ENCODE peak calls at places on chromosomes 12 and 14, in ten cellular contexts. P is H54, Y is esophagus muscularis mucosa, J is A549, D is right lobe of liver, T is suprapubic skin, W is gastrocnemius medialis, K is spleen, Z is IMR-90, R is heart left ventricle. Q is an unnamed sample.

GRCh38 chr12:116180448-116180847 is 97.0 kb downstream of the MED13L start:
- DNase-seq in P (no peak), Y (no peak), J (no peak), D (no peak), T (no peak), W (no peak), K (no peak), Z (no peak), R (no peak), Q (no peak)

GRCh38 chr12:125684968-125685790 is 619.9 kb downstream of the AACS start:
- DNase-seq in P (no peak), Y (peak; percentile 78), J (no peak), D (no peak), T (no peak), W (no peak), K (no peak), Z (no peak), R (no peak), Q (no peak)

GRCh38 chr12:24143928-24144327 is 194.5 kb upstream of the SOX5 start:
- DNase-seq in P (no peak), Y (no peak), J (no peak), D (no peak), T (no peak), W (no peak), K (no peak), Z (no peak), R (no peak), Q (no peak)

GRCh38 chr14:70061108-70061507 is 127.6 kb downstream of the SLC8A3 start:
- DNase-seq in P (peak; percentile 30), Y (no peak), J (no peak), D (no peak), T (no peak), W (no peak), K (no peak), Z (no peak), R (no peak), Q (no peak)

GRCh38 chr12:5375547-5376295 is 56.2 kb upstream of the NTF3 start:
- DNase-seq in P (no peak), Y (peak; percentile 47), J (no peak), D (no peak), T (no peak), W (no peak), K (no peak), Z (no peak), R (no peak), Q (no peak)

GRCh38 chr14:75906680-75907280 is 75.0 kb downstream of the TGFB3 start:
- DNase-seq in P (no peak), Y (peak; percentile 93), J (peak; percentile 54), D (no peak), T (no peak), W (peak; percentile 35), K (no peak), Z (peak; percentile 70), R (peak; percentile 64), Q (peak; percentile 67)

GRCh38 chr14:105168979-105169507 is 467 bp upstream of the JAG2 start:
- DNase-seq in P (no peak), Y (no peak), J (peak; percentile 68), D (no peak), T (no peak), W (no peak), K (no peak), Z (no peak), R (peak; percentile 64), Q (no peak)

GRCh38 chr12:116353958-116354357 is 76.5 kb upstream of the MED13L start:
- DNase-seq in P (no peak), Y (no peak), J (no peak), D (peak; percentile 90), T (no peak), W (no peak), K (no peak), Z (no peak), R (no peak), Q (no peak)

GRCh38 chr14:104226421-104227385 is 88.3 kb downstream of the KIF26A start:
- DNase-seq in P (no peak), Y (no peak), J (no peak), D (peak; percentile 39), T (no peak), W (no peak), K (peak; percentile 61), Z (no peak), R (no peak), Q (no peak)

GRCh38 chr12:53279283-53279869 is 11.3 kb downstream of the ESPL1 start:
- DNase-seq in P (no peak), Y (no peak), J (no peak), D (peak; percentile 61), T (no peak), W (no peak), K (no peak), Z (no peak), R (no peak), Q (no peak)

GRCh38 chr12:3084742-3085141 is 7.6 kb downstream of the TSPAN9 start:
- DNase-seq in P (no peak), Y (no peak), J (no peak), D (no peak), T (no peak), W (no peak), K (peak; percentile 54), Z (no peak), R (no peak), Q (no peak)

GRCh38 chr14:104827173-104828055 is 26.5 kb downstream of the ZBTB42 start:
- DNase-seq in P (no peak), Y (no peak), J (peak; percentile 76), D (peak; percentile 67), T (no peak), W (no peak), K (peak; percentile 87), Z (peak; percentile 32), R (peak; percentile 43), Q (peak; percentile 57)

GRCh38 chr12:49633703-49634311 is 10.4 kb downstream of the PRPF40B start:
- DNase-seq in P (no peak), Y (no peak), J (no peak), D (no peak), T (peak; percentile 49), W (no peak), K (no peak), Z (no peak), R (no peak), Q (no peak)
- TF ChIP-seq POLR2A in P (no peak), Y (no peak), J (no peak), D (no peak), T (no peak), W (no peak), K (no peak), Z (no peak), R (no peak), Q (no peak)

GRCh38 chr14:23284654-23285529 is 1.0 kb downstream of the HOMEZ start:
- DNase-seq in P (no peak), Y (no peak), J (no peak), D (no peak), T (no peak), W (no peak), K (no peak), Z (peak; percentile 12), R (no peak), Q (peak; percentile 60)

GRCh38 chr14:23281247-23281646 is 4.7 kb downstream of the HOMEZ start:
- DNase-seq in P (no peak), Y (no peak), J (no peak), D (no peak), T (no peak), W (no peak), K (no peak), Z (no peak), R (no peak), Q (no peak)

GRCh38 chr14:23286904-23287479 is 1.1 kb upstream of the HOMEZ start:
- DNase-seq in P (no peak), Y (no peak), J (no peak), D (no peak), T (no peak), W (no peak), K (no peak), Z (no peak), R (no peak), Q (no peak)

GRCh38 chr14:23285530-23286019 is 357 bp downstream of the HOMEZ start:
- DNase-seq in P (peak; percentile 22), Y (no peak), J (no peak), D (no peak), T (no peak), W (no peak), K (no peak), Z (no peak), R (no peak), Q (peak; percentile 74)

GRCh38 chr14:23286020-23286903 is at the start of gene HOMEZ:
- DNase-seq in P (peak; percentile 89), Y (peak; percentile 100), J (peak; percentile 98), D (peak; percentile 99), T (peak; percentile 99), W (peak; percentile 100), K (peak; percentile 98), Z (peak; percentile 97), R (peak; percentile 100), Q (peak; percentile 98)
- TF ChIP-seq POLR2A in P (peak; percentile 48), Y (peak; percentile 46), J (peak; percentile 61), D (peak; percentile 70), T (no peak), W (peak; percentile 91), K (no peak), Z (peak; percentile 28), R (no peak), Q (peak; percentile 90)

DNA sequence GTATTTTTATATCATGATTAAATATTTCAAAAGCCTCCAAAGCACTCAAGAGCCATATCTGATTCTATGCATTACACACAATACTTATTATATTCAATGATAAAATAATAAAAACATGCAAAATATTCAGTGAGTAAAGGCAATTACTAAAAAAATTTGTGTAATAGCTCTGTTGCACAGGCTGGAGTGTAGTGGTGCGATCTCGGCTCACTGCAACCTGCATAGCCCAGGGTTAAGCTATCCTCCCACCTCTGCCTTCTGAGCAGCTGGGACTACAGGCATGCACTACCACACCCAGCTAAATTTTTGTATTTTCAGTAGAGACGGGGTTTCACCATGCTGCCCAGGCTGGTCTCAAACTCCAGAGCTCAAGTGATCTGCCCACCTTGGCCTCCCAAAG is 45.4 kb downstream of the SBNO1 start:
- DNase-seq in P (no peak), Y (no peak), J (no peak), D (no peak), T (no peak), W (no peak), K (no peak), Z (no peak), R (no peak), Q (no peak)
- TF ChIP-seq POLR2A in P (no peak), Y (no peak), J (no peak), D (no peak), T (no peak), W (no peak), K (no peak), Z (no peak), R (no peak), Q (no peak)

GRCh38 chr12:105091495-105092206 is 7.4 kb upstream of the ALDH1L2 start:
- DNase-seq in P (no peak), Y (no peak), J (no peak), D (no peak), T (no peak), W (no peak), K (no peak), Z (no peak), R (no peak), Q (no peak)

GRCh38 chr12:105090361-105090760 is 6.1 kb upstream of the ALDH1L2 start:
- DNase-seq in P (no peak), Y (no peak), J (no peak), D (no peak), T (no peak), W (no peak), K (no peak), Z (no peak), R (no peak), Q (no peak)

GRCh38 chr12:105089817-105090216 is 5.6 kb upstream of the ALDH1L2 start:
- DNase-seq in P (no peak), Y (no peak), J (no peak), D (no peak), T (no peak), W (no peak), K (no peak), Z (no peak), R (no peak), Q (no peak)

GRCh38 chr12:105092336-105092735 is 8.1 kb upstream of the ALDH1L2 start:
- DNase-seq in P (no peak), Y (no peak), J (no peak), D (no peak), T (no peak), W (no peak), K (no peak), Z (no peak), R (no peak), Q (no peak)
- TF ChIP-seq POLR2A in P (no peak), Y (no peak), J (no peak), D (no peak), T (no peak), W (no peak), K (no peak), Z (no peak), R (no peak), Q (no peak)

Q was measured in erythroblast.